ENCODE peak calls at places on chromosomes 6 and 20, in ten cellular contexts. One of them, this sample, is unnamed.

GRCh38 chr6:8337147-8337546 is 98.2 kb downstream of the SLC35B3 start:
- DNase-seq in left ventricle myocardium inferior: no peak
- DNase-seq in body of pancreas: no peak
- DNase-seq in choroid plexus epithelial cell: no peak
- DNase-seq in GM10248: no peak
- DNase-seq in lung: no peak
- DNase-seq in nephron progenitor cell: no peak
- DNase-seq in AG04450: no peak
- DNase-seq in fibroblast of mammary gland: no peak
- DNase-seq in brain microvascular endothelial cell: no peak
- DNase-seq in this sample: no peak

GRCh38 chr6:85580878-85581267 is 12.8 kb downstream of the SNX14 start:
- DNase-seq in left ventricle myocardium inferior: peak; percentile 40
- DNase-seq in body of pancreas: peak; percentile 66
- DNase-seq in choroid plexus epithelial cell: peak; percentile 68
- DNase-seq in GM10248: no peak
- DNase-seq in lung: no peak
- DNase-seq in nephron progenitor cell: no peak
- DNase-seq in AG04450: no peak
- DNase-seq in fibroblast of mammary gland: peak; percentile 86
- DNase-seq in brain microvascular endothelial cell: peak; percentile 74
- DNase-seq in this sample: no peak

GRCh38 chr6:108697646-108698161 is 137.0 kb downstream of the FOXO3 start:
- DNase-seq in left ventricle myocardium inferior: no peak
- DNase-seq in body of pancreas: no peak
- DNase-seq in choroid plexus epithelial cell: peak; percentile 52
- DNase-seq in GM10248: no peak
- DNase-seq in lung: no peak
- DNase-seq in nephron progenitor cell: no peak
- DNase-seq in AG04450: no peak
- DNase-seq in fibroblast of mammary gland: no peak
- DNase-seq in brain microvascular endothelial cell: no peak
- DNase-seq in this sample: no peak

GRCh38 chr6:87806635-87807034 is 104.6 kb upstream of the AKIRIN2 start:
- DNase-seq in left ventricle myocardium inferior: no peak
- DNase-seq in body of pancreas: no peak
- DNase-seq in choroid plexus epithelial cell: no peak
- DNase-seq in GM10248: no peak
- DNase-seq in lung: no peak
- DNase-seq in nephron progenitor cell: no peak
- DNase-seq in AG04450: no peak
- DNase-seq in fibroblast of mammary gland: peak; percentile 62
- DNase-seq in brain microvascular endothelial cell: no peak
- DNase-seq in this sample: no peak

GRCh38 chr6:50128420-50129005 is 78.8 kb upstream of the DEFB112 start:
- DNase-seq in left ventricle myocardium inferior: no peak
- DNase-seq in body of pancreas: no peak
- DNase-seq in choroid plexus epithelial cell: peak; percentile 46
- DNase-seq in GM10248: no peak
- DNase-seq in lung: no peak
- DNase-seq in nephron progenitor cell: no peak
- DNase-seq in AG04450: no peak
- DNase-seq in fibroblast of mammary gland: peak; percentile 26
- DNase-seq in brain microvascular endothelial cell: no peak
- DNase-seq in this sample: no peak

GRCh38 chr6:27617700-27618689 is 145.1 kb upstream of the ZNF184 start:
- DNase-seq in left ventricle myocardium inferior: no peak
- DNase-seq in body of pancreas: no peak
- DNase-seq in choroid plexus epithelial cell: peak; percentile 60
- DNase-seq in GM10248: peak; percentile 37
- DNase-seq in lung: no peak
- DNase-seq in nephron progenitor cell: peak; percentile 36
- DNase-seq in AG04450: no peak
- DNase-seq in fibroblast of mammary gland: peak; percentile 62
- DNase-seq in brain microvascular endothelial cell: peak; percentile 65
- DNase-seq in this sample: no peak

GRCh38 chr6:72182337-72183246 is 296.2 kb downstream of the RIMS1 start:
- DNase-seq in left ventricle myocardium inferior: no peak
- DNase-seq in body of pancreas: peak; percentile 85
- DNase-seq in choroid plexus epithelial cell: peak; percentile 30
- DNase-seq in GM10248: peak; percentile 31
- DNase-seq in lung: peak; percentile 54
- DNase-seq in nephron progenitor cell: peak; percentile 66
- DNase-seq in AG04450: no peak
- DNase-seq in fibroblast of mammary gland: peak; percentile 4
- DNase-seq in brain microvascular endothelial cell: peak; percentile 6
- DNase-seq in this sample: no peak

GRCh38 chr20:40535816-40536215 is 153.2 kb downstream of the MAFB start:
- DNase-seq in left ventricle myocardium inferior: no peak
- DNase-seq in body of pancreas: no peak
- DNase-seq in choroid plexus epithelial cell: no peak
- DNase-seq in GM10248: no peak
- DNase-seq in lung: no peak
- DNase-seq in nephron progenitor cell: no peak
- DNase-seq in AG04450: no peak
- DNase-seq in fibroblast of mammary gland: peak; percentile 28
- DNase-seq in brain microvascular endothelial cell: no peak
- DNase-seq in this sample: no peak

GRCh38 chr20:64086801-64087200 is 2.6 kb upstream of the LKAAEAR1 start:
- DNase-seq in left ventricle myocardium inferior: no peak
- DNase-seq in body of pancreas: no peak
- DNase-seq in choroid plexus epithelial cell: no peak
- DNase-seq in GM10248: no peak
- DNase-seq in lung: no peak
- DNase-seq in nephron progenitor cell: no peak
- DNase-seq in AG04450: no peak
- DNase-seq in fibroblast of mammary gland: no peak
- DNase-seq in brain microvascular endothelial cell: no peak
- DNase-seq in this sample: no peak

GRCh38 chr6:106973841-106974336 is 640 bp downstream of the CD24 start:
- DNase-seq in left ventricle myocardium inferior: no peak
- DNase-seq in body of pancreas: peak; percentile 34
- DNase-seq in choroid plexus epithelial cell: no peak
- DNase-seq in GM10248: no peak
- DNase-seq in lung: peak; percentile 32
- DNase-seq in nephron progenitor cell: peak; percentile 45
- DNase-seq in AG04450: no peak
- DNase-seq in fibroblast of mammary gland: no peak
- DNase-seq in brain microvascular endothelial cell: no peak
- DNase-seq in this sample: no peak

GRCh38 chr20:37383229-37383989 is 37.5 kb downstream of the SRC start:
- DNase-seq in left ventricle myocardium inferior: no peak
- DNase-seq in body of pancreas: peak; percentile 23
- DNase-seq in choroid plexus epithelial cell: no peak
- DNase-seq in GM10248: no peak
- DNase-seq in lung: no peak
- DNase-seq in nephron progenitor cell: no peak
- DNase-seq in AG04450: no peak
- DNase-seq in fibroblast of mammary gland: peak; percentile 85
- DNase-seq in brain microvascular endothelial cell: peak; percentile 21
- DNase-seq in this sample: no peak

GRCh38 chr6:48099713-48100675 is 11.0 kb downstream of the PTCHD4 start:
- DNase-seq in left ventricle myocardium inferior: no peak
- DNase-seq in body of pancreas: no peak
- DNase-seq in choroid plexus epithelial cell: no peak
- DNase-seq in GM10248: no peak
- DNase-seq in lung: no peak
- DNase-seq in nephron progenitor cell: no peak
- DNase-seq in AG04450: no peak
- DNase-seq in fibroblast of mammary gland: no peak
- DNase-seq in brain microvascular endothelial cell: no peak
- DNase-seq in this sample: no peak

GRCh38 chr6:137313928-137314855 is 95.0 kb upstream of the IFNGR1 start:
- DNase-seq in left ventricle myocardium inferior: peak; percentile 75
- DNase-seq in body of pancreas: peak; percentile 70
- DNase-seq in choroid plexus epithelial cell: peak; percentile 90
- DNase-seq in GM10248: peak; percentile 64
- DNase-seq in lung: peak; percentile 66
- DNase-seq in nephron progenitor cell: peak; percentile 76
- DNase-seq in AG04450: peak; percentile 38
- DNase-seq in fibroblast of mammary gland: peak; percentile 92
- DNase-seq in brain microvascular endothelial cell: peak; percentile 91
- DNase-seq in this sample: peak; percentile 82

GRCh38 chr6:41404221-41404866 is 68.9 kb downstream of the NCR2 start:
- DNase-seq in left ventricle myocardium inferior: no peak
- DNase-seq in body of pancreas: no peak
- DNase-seq in choroid plexus epithelial cell: no peak
- DNase-seq in GM10248: no peak
- DNase-seq in lung: no peak
- DNase-seq in nephron progenitor cell: no peak
- DNase-seq in AG04450: no peak
- DNase-seq in fibroblast of mammary gland: no peak
- DNase-seq in brain microvascular endothelial cell: no peak
- DNase-seq in this sample: no peak

GRCh38 chr6:34520645-34521462 is 35.3 kb downstream of the SPDEF start:
- DNase-seq in left ventricle myocardium inferior: peak; percentile 6
- DNase-seq in body of pancreas: peak; percentile 9
- DNase-seq in choroid plexus epithelial cell: no peak
- DNase-seq in GM10248: no peak
- DNase-seq in lung: no peak
- DNase-seq in nephron progenitor cell: no peak
- DNase-seq in AG04450: no peak
- DNase-seq in fibroblast of mammary gland: no peak
- DNase-seq in brain microvascular endothelial cell: no peak
- DNase-seq in this sample: no peak

DNA sequence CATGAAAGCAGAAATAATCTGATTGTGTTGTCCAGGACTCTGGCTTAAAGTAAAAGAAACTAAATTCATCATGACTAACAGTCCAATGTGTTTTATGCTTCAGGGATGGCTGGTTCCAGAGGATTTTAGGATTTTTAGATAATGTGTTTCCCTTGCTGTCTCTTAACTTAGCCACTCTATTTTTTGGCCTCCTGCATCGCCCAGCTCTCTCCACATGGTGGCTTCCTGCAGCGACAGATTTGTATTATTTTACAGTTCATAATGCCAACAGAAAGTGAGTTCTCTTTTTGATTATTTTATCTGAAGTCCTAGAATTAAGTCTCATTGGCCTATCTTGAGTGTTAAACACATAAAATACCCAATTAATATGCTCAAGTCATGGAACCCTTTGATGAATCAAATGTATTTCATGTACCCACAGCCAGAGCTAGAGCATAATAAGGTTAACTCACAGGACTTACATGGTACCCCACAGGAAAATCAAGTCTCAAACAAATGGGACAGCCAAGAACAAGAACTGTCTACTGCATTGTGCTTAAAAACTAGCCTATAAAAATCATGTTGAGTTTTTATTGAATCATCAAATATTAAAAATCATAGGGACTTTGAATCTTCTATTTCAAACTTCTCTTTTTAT is 582.5 kb downstream of the DOK5 start:
- DNase-seq in left ventricle myocardium inferior: no peak
- DNase-seq in body of pancreas: no peak
- DNase-seq in choroid plexus epithelial cell: no peak
- DNase-seq in GM10248: no peak
- DNase-seq in lung: no peak
- DNase-seq in nephron progenitor cell: no peak
- DNase-seq in AG04450: no peak
- DNase-seq in fibroblast of mammary gland: peak; percentile 11
- DNase-seq in brain microvascular endothelial cell: no peak
- DNase-seq in this sample: no peak
- TF ChIP-seq CTCF in left ventricle myocardium inferior: peak; percentile 71
- TF ChIP-seq CTCF in body of pancreas: no peak
- TF ChIP-seq CTCF in choroid plexus epithelial cell: no peak
- TF ChIP-seq CTCF in GM10248: no peak
- TF ChIP-seq CTCF in lung: no peak
- TF ChIP-seq CTCF in nephron progenitor cell: peak; percentile 38
- TF ChIP-seq CTCF in AG04450: no peak
- TF ChIP-seq CTCF in fibroblast of mammary gland: peak; percentile 44
- TF ChIP-seq CTCF in brain microvascular endothelial cell: no peak
- TF ChIP-seq CTCF in this sample: no peak

DNA sequence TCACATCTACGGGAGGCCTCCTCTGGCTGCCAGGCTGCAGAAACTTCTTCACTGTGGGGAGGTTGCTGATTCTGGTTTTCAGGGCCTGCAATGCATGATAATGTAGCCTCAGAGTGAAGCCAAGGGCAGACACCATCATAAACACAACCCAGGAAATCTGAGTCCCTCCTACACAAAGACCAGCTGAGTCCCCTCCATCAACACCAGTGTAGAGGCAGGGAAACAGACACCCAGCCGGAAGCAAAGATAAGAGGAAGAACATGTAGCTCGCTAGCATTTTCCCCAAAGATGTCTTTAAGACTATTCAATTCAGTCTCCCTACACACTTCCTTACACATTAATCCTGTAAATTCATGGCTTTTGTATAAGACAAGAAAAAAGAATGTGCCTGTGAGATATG is 23.6 kb downstream of the GSTA2 start:
- DNase-seq in left ventricle myocardium inferior: no peak
- DNase-seq in body of pancreas: no peak
- DNase-seq in choroid plexus epithelial cell: no peak
- DNase-seq in GM10248: no peak
- DNase-seq in lung: no peak
- DNase-seq in nephron progenitor cell: no peak
- DNase-seq in AG04450: no peak
- DNase-seq in fibroblast of mammary gland: no peak
- DNase-seq in brain microvascular endothelial cell: no peak
- DNase-seq in this sample: no peak
- TF ChIP-seq CTCF in left ventricle myocardium inferior: no peak
- TF ChIP-seq CTCF in body of pancreas: no peak
- TF ChIP-seq CTCF in choroid plexus epithelial cell: no peak
- TF ChIP-seq CTCF in GM10248: no peak
- TF ChIP-seq CTCF in lung: no peak
- TF ChIP-seq CTCF in nephron progenitor cell: no peak
- TF ChIP-seq CTCF in AG04450: no peak
- TF ChIP-seq CTCF in fibroblast of mammary gland: no peak
- TF ChIP-seq CTCF in brain microvascular endothelial cell: no peak
- TF ChIP-seq CTCF in this sample: no peak

GRCh38 chr20:33668087-33668790 is 1.5 kb downstream of the ACTL10 start:
- DNase-seq in left ventricle myocardium inferior: peak; percentile 76
- DNase-seq in body of pancreas: no peak
- DNase-seq in choroid plexus epithelial cell: no peak
- DNase-seq in GM10248: peak; percentile 86
- DNase-seq in lung: peak; percentile 71
- DNase-seq in nephron progenitor cell: peak; percentile 76
- DNase-seq in AG04450: no peak
- DNase-seq in fibroblast of mammary gland: no peak
- DNase-seq in brain microvascular endothelial cell: no peak
- DNase-seq in this sample: peak; percentile 71
- TF ChIP-seq CTCF in left ventricle myocardium inferior: peak; percentile 84
- TF ChIP-seq CTCF in body of pancreas: peak; percentile 98
- TF ChIP-seq CTCF in choroid plexus epithelial cell: peak; percentile 80
- TF ChIP-seq CTCF in GM10248: peak; percentile 85
- TF ChIP-seq CTCF in lung: peak; percentile 93
- TF ChIP-seq CTCF in nephron progenitor cell: peak; percentile 65
- TF ChIP-seq CTCF in AG04450: peak; percentile 84
- TF ChIP-seq CTCF in fibroblast of mammary gland: peak; percentile 70
- TF ChIP-seq CTCF in brain microvascular endothelial cell: peak; percentile 82
- TF ChIP-seq CTCF in this sample: no peak

DNA sequence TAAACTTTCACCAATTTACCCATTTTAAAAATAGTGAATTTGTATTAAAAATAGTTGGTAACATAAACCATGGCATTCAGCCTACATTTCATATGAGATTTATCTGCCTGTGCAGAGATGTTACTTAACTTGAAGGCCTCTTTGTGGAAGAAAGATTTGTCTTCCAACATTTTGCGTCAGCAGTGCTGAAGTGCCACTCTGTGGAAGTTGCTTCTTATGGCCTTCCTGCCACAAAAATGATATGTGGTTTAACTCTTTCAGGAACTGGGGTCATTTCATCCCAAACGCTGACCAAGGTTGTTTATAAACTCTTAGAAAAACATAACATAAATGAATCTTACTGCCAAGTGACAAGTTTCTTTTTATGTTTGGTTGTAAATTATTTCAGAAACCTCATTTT is 246.8 kb downstream of the ARID1B start:
- DNase-seq in left ventricle myocardium inferior: no peak
- DNase-seq in body of pancreas: no peak
- DNase-seq in choroid plexus epithelial cell: peak; percentile 86
- DNase-seq in GM10248: no peak
- DNase-seq in lung: no peak
- DNase-seq in nephron progenitor cell: no peak
- DNase-seq in AG04450: no peak
- DNase-seq in fibroblast of mammary gland: peak; percentile 39
- DNase-seq in brain microvascular endothelial cell: peak; percentile 53
- DNase-seq in this sample: no peak
- TF ChIP-seq CTCF in left ventricle myocardium inferior: no peak
- TF ChIP-seq CTCF in body of pancreas: no peak
- TF ChIP-seq CTCF in choroid plexus epithelial cell: no peak
- TF ChIP-seq CTCF in GM10248: no peak
- TF ChIP-seq CTCF in lung: no peak
- TF ChIP-seq CTCF in nephron progenitor cell: no peak
- TF ChIP-seq CTCF in AG04450: no peak
- TF ChIP-seq CTCF in fibroblast of mammary gland: no peak
- TF ChIP-seq CTCF in brain microvascular endothelial cell: no peak
- TF ChIP-seq CTCF in this sample: no peak

This sample was measured in CD8-positive, alpha-beta T cell.